ENCODE peak calls at places on chromosomes 16 and 17, in nine cellular contexts. Z, G, Y, L, E, Q, S, W and D are unnamed samples. For H3K4me1, the result is how much of the 10 kb centered on the place peaks cover.

GRCh38 chr16:77171750-77172635 is 19.0 kb upstream of the MON1B start:
- DNase-seq in G (peak), E (peak), Q (no peak), L (peak), W (no peak), Y (no peak), S (peak), Z (no peak), D (peak)

GRCh38 chr17:78378225-78379133 is at the start of gene PGS1:
- DNase-seq in Y (no peak), L (peak), Z (peak), S (peak), E (peak), Q (peak), G (peak), W (peak), D (peak)

GRCh38 chr17:79683365-79683764 is 47.4 kb upstream of the ENPP7 start:
- DNase-seq in Q (no peak), G (no peak), S (no peak), W (no peak), L (no peak), Z (no peak), Y (no peak), E (no peak), D (no peak)

GRCh38 chr16:29877266-29877961 is 14.4 kb upstream of the CDIPT start:
- DNase-seq in S (peak), L (peak), G (peak), Y (no peak), E (peak), Q (no peak), W (no peak), Z (no peak), D (peak)

GRCh38 chr17:82815790-82816305 is 24.0 kb downstream of the ZNF750 start:
- DNase-seq in G (no peak), E (peak), Q (no peak), W (no peak), Y (no peak), S (no peak), Z (no peak), L (no peak), D (no peak)

GRCh38 chr16:4864728-4865127 is 17.4 kb downstream of the UBN1 start:
- DNase-seq in S (no peak), Z (no peak), Y (no peak), W (no peak), L (no peak), E (no peak), G (no peak), Q (no peak), D (no peak)

GRCh38 chr17:40827746-40828453 is 5.5 kb upstream of the KRT10 start:
- DNase-seq in W (no peak), Q (no peak), E (no peak), S (no peak), G (peak), Z (no peak), L (no peak), Y (no peak), D (no peak)

GRCh38 chr17:76246080-76247066 is 6.1 kb upstream of the RNF157 start:
- DNase-seq in L (no peak), S (peak), Y (no peak), G (no peak), W (peak), Z (peak), Q (no peak), E (no peak), D (no peak)

GRCh38 chr17:6948562-6948961 is 47.3 kb upstream of the ALOX12 start:
- DNase-seq in Y (no peak), Q (no peak), W (no peak), Z (no peak), G (no peak), E (no peak), S (no peak), L (no peak), D (no peak)

GRCh38 chr16:89248196-89249005 is 30.9 kb downstream of the ZNF778 start:
- DNase-seq in W (no peak), G (no peak), Q (no peak), Y (no peak), E (no peak), Z (no peak), L (peak), S (no peak), D (no peak)

GRCh38 chr17:22517716-22518115 is 825.4 kb downstream of the KCNJ18 start:
- DNase-seq in W (no peak), Q (no peak), E (no peak), Y (no peak), S (no peak), Z (no peak), L (no peak), G (no peak), D (no peak)

GRCh38 chr16:53207810-53208752 is 153.3 kb downstream of the CHD9 start:
- DNase-seq in L (peak), Z (peak), G (peak), W (no peak), E (peak), Y (no peak), S (peak), Q (peak), D (peak)

GRCh38 chr16:1945559-1946391 is 2.8 kb upstream of the MSRB1 start:
- DNase-seq in Q (no peak), L (no peak), W (no peak), S (no peak), E (no peak), G (no peak), Z (no peak), Y (no peak), D (no peak)

GRCh38 chr17:15290605-15291004 is 25.5 kb upstream of the PMP22 start:
- DNase-seq in Z (no peak), S (no peak), L (no peak), Q (no peak), E (no peak), W (no peak), G (no peak), Y (no peak), D (no peak)

GRCh38 chr17:28551421-28552186 is 820 bp downstream of the UNC119 start:
- DNase-seq in W (no peak), Y (no peak), Z (no peak), G (no peak), E (no peak), Q (no peak), L (peak), S (no peak), D (no peak)

GRCh38 chr17:82241183-82241925 is 12.5 kb downstream of the SLC16A3 start:
- DNase-seq in L (no peak), Z (peak), E (peak), G (no peak), Y (peak), S (peak), Q (peak), W (peak), D (peak)

GRCh38 chr17:34755371-34755770 is 176.0 kb downstream of the TMEM132E start:
- DNase-seq in E (no peak), Z (no peak), Y (no peak), S (no peak), G (no peak), Q (no peak), L (no peak), W (no peak), D (no peak)

GRCh38 chr17:1147664-1148063 is 32.1 kb downstream of the ABR start:
- DNase-seq in E (peak), W (no peak), L (peak), Y (no peak), Q (peak), S (peak), Z (peak), G (peak), D (peak)

GRCh38 chr17:29782917-29783316 is 147.1 kb downstream of the SSH2 start:
- DNase-seq in Z (no peak), E (no peak), Y (no peak), G (no peak), W (no peak), L (no peak), S (no peak), Q (no peak), D (no peak)

GRCh38 chr17:7882068-7882467 is 6.5 kb upstream of the CHD3 start:
- DNase-seq in E (no peak), Y (no peak), Q (no peak), G (no peak), Z (peak), W (no peak), S (no peak), L (no peak), D (no peak)

GRCh38 chr17:50052241-50052788 is 3.6 kb upstream of the ITGA3 start:
- DNase-seq in Y (no peak), W (peak), Z (no peak), L (no peak), S (no peak), G (no peak), Q (no peak), E (peak), D (no peak)

GRCh38 chr17:40922239-40922638 is 15.2 kb downstream of the KRT23 start:
- DNase-seq in Q (peak), W (no peak), Z (peak), G (no peak), E (no peak), Y (no peak), S (peak), L (peak), D (peak)

GRCh38 chr17:76357597-76358158 is 4.0 kb upstream of the PRPSAP1 start:
- DNase-seq in Q (no peak), S (no peak), W (no peak), Y (no peak), E (no peak), G (no peak), L (no peak), Z (no peak), D (no peak)

GRCh38 chr17:8706431-8706830 is 38.2 kb downstream of the CCDC42 start:
- DNase-seq in Q (no peak), Y (no peak), E (no peak), L (no peak), S (no peak), G (no peak), Z (no peak), W (no peak), D (no peak)

GRCh38 chr16:81198635-81199034 is 39.9 kb upstream of the BCO1 start:
- DNase-seq in G (no peak), Y (no peak), Q (no peak), S (no peak), W (no peak), E (no peak), Z (no peak), L (no peak), D (no peak)

GRCh38 chr17:65052585-65052984 is 4.0 kb downstream of the GNA13 start:
- DNase-seq in Z (no peak), G (no peak), E (no peak), W (no peak), Y (no peak), L (no peak), S (no peak), Q (no peak), D (no peak)

GRCh38 chr17:65051922-65052321 is 4.6 kb downstream of the GNA13 start:
- DNase-seq in S (no peak), Q (no peak), W (no peak), E (no peak), Z (no peak), G (no peak), Y (no peak), L (no peak), D (no peak)

GRCh38 chr17:65049085-65049756 is 7.3 kb downstream of the GNA13 start:
- DNase-seq in W (no peak), G (no peak), E (no peak), S (no peak), Y (no peak), L (no peak), Z (no peak), Q (no peak), D (no peak)

GRCh38 chr17:65048441-65048840 is 8.1 kb downstream of the GNA13 start:
- DNase-seq in S (peak), L (no peak), Y (no peak), E (no peak), W (no peak), G (no peak), Q (no peak), Z (no peak), D (no peak)

GRCh38 chr17:65050438-65050837 is 6.1 kb downstream of the GNA13 start:
- DNase-seq in L (no peak), E (no peak), G (no peak), Q (no peak), Z (no peak), S (no peak), Y (no peak), W (no peak), D (no peak)
- H3K4me1 ChIP-seq in L (under half), E (under half), G (under half), Q (under half), Z (half or more), S (under half), Y (half or more), W (half or more), D (under half)

GRCh38 chr16:85731179-85731578 is 19.7 kb downstream of the C16orf74 start:
- DNase-seq in Z (no peak), S (no peak), G (no peak), W (no peak), Y (no peak), L (no peak), Q (no peak), E (no peak), D (no peak)

GRCh38 chr16:85729907-85730465 is 20.9 kb downstream of the C16orf74 start:
- DNase-seq in L (no peak), W (no peak), Y (no peak), E (no peak), Z (no peak), Q (no peak), G (no peak), S (no peak), D (no peak)

GRCh38 chr16:85724936-85725335 is 26.0 kb downstream of the C16orf74 start:
- DNase-seq in W (no peak), L (no peak), Y (no peak), G (no peak), Z (no peak), E (no peak), Q (no peak), S (no peak), D (no peak)

GRCh38 chr16:85729452-85729851 is 21.4 kb downstream of the C16orf74 start:
- DNase-seq in Q (no peak), W (no peak), Y (no peak), G (no peak), S (peak), Z (no peak), E (no peak), L (no peak), D (no peak)

GRCh38 chr16:85728879-85729278 is 22.0 kb downstream of the C16orf74 start:
- DNase-seq in E (no peak), L (no peak), W (no peak), Y (no peak), S (no peak), Z (no peak), G (no peak), Q (no peak), D (no peak)
- H3K4me1 ChIP-seq in E (under half), L (under half), W (under half), Y (under half), S (under half), Z (under half), G (under half), Q (under half), D (under half)

GRCh38 chr16:10579575-10579964 is 828 bp downstream of the EMP2 start:
- DNase-seq in L (no peak), Z (no peak), G (no peak), E (no peak), W (no peak), Q (no peak), Y (no peak), S (no peak), D (no peak)
- H3K4me1 ChIP-seq in L (under half), Z (under half), G (under half), E (under half), W (under half), Q (under half), Y (under half), S (under half), D (under half)

GRCh38 chr17:5286846-5287245 is 4.8 kb downstream of the RABEP1 start:
- DNase-seq in Z (no peak), G (no peak), Q (no peak), Y (no peak), E (no peak), S (no peak), L (no peak), W (no peak), D (peak)
- H3K4me1 ChIP-seq in Z (under half), G (under half), Q (under half), Y (under half), E (under half), S (under half), L (under half), W (under half), D (under half)

GRCh38 chr17:17078832-17079231 is 36.6 kb downstream of the MPRIP start:
- DNase-seq in L (no peak), W (peak), Q (no peak), E (no peak), Y (no peak), Z (peak), S (no peak), G (no peak), D (no peak)
- H3K4me1 ChIP-seq in L (under half), W (under half), Q (half or more), E (under half), Y (half or more), Z (half or more), S (under half), G (under half), D (under half)

GRCh38 chr16:17358846-17359245 is 111.9 kb downstream of the XYLT1 start:
- DNase-seq in Q (no peak), Z (no peak), Y (no peak), S (no peak), W (no peak), G (no peak), E (no peak), L (no peak), D (no peak)

GRCh38 chr16:17357302-17358062 is 113.3 kb downstream of the XYLT1 start:
- DNase-seq in L (no peak), Y (no peak), Q (no peak), W (no peak), Z (peak), G (no peak), S (no peak), E (no peak), D (no peak)

GRCh38 chr16:17356243-17356933 is 114.4 kb downstream of the XYLT1 start:
- DNase-seq in Y (no peak), Q (no peak), Z (peak), W (no peak), G (no peak), L (no peak), E (peak), S (no peak), D (no peak)

GRCh38 chr16:17359778-17360177 is 111.0 kb downstream of the XYLT1 start:
- DNase-seq in L (no peak), Q (no peak), G (no peak), Z (peak), Y (no peak), E (no peak), S (peak), W (peak), D (no peak)

GRCh38 chr16:17358350-17358749 is 112.4 kb downstream of the XYLT1 start:
- DNase-seq in G (no peak), L (no peak), Q (no peak), E (no peak), W (no peak), S (no peak), Y (no peak), Z (peak), D (no peak)
- H3K4me1 ChIP-seq in G (under half), L (under half), Q (under half), E (under half), W (half or more), S (under half), Y (under half), Z (under half), D (under half)

GRCh38 chr16:75061677-75062076 is 54.9 kb downstream of the LDHD start:
- DNase-seq in S (no peak), E (no peak), L (no peak), Y (no peak), Z (no peak), W (no peak), G (no peak), Q (no peak), D (no peak)
- H3K4me1 ChIP-seq in S (under half), E (under half), L (under half), Y (under half), Z (under half), W (under half), G (under half), Q (under half), D (under half)

GRCh38 chr17:46163316-46163715 is 29.9 kb downstream of the KANSL1 start:
- DNase-seq in W (no peak), E (no peak), Q (no peak), L (no peak), Z (no peak), S (no peak), Y (no peak), G (no peak), D (no peak)
- H3K4me1 ChIP-seq in W (half or more), E (under half), Q (half or more), L (under half), Z (half or more), S (under half), Y (half or more), G (under half), D (under half)

GRCh38 chr16:67927131-67927941 is 4.3 kb downstream of the CTRL start:
- DNase-seq in Z (no peak), G (no peak), E (no peak), S (no peak), W (no peak), Q (peak), Y (no peak), L (no peak), D (no peak)
- H3K4me1 ChIP-seq in Z (under half), G (under half), E (under half), S (under half), W (under half), Q (under half), Y (under half), L (under half), D (under half)